ENCODE peak calls at places on chromosomes 11 and 22, in seven cellular contexts. One of them, this sample, is unnamed.

GRCh38 chr11:19633276-19633675 is 79.4 kb upstream of the NAV2 start:
- DNase-seq in ACHN: no peak
- DNase-seq in left cardiac atrium: peak; percentile 69
- DNase-seq in NCI-H774: no peak
- DNase-seq in RKO: no peak
- DNase-seq in NCI-H1092 treated with DMSO at 0.1 percent for 48 hours: peak; percentile 63
- DNase-seq in trophoblast cell: no peak
- DNase-seq in this sample: no peak

GRCh38 chr11:10752061-10752460 is 1.0 kb downstream of the CTR9 start:
- DNase-seq in left cardiac atrium: no peak
- DNase-seq in trophoblast cell: no peak
- DNase-seq in ACHN: no peak
- DNase-seq in RKO: peak; percentile 57
- DNase-seq in NCI-H774: no peak
- DNase-seq in NCI-H1092 treated with DMSO at 0.1 percent for 48 hours: no peak
- DNase-seq in this sample: no peak

GRCh38 chr22:39527481-39527961 is 5.0 kb downstream of the RPS19BP1 start:
- DNase-seq in NCI-H1092 treated with DMSO at 0.1 percent for 48 hours: peak; percentile 12
- DNase-seq in RKO: peak; percentile 35
- DNase-seq in ACHN: no peak
- DNase-seq in left cardiac atrium: no peak
- DNase-seq in trophoblast cell: peak; percentile 93
- DNase-seq in NCI-H774: no peak
- DNase-seq in this sample: no peak

GRCh38 chr11:28195449-28195848 is 87.3 kb downstream of the METTL15 start:
- DNase-seq in ACHN: no peak
- DNase-seq in trophoblast cell: no peak
- DNase-seq in RKO: no peak
- DNase-seq in left cardiac atrium: no peak
- DNase-seq in NCI-H1092 treated with DMSO at 0.1 percent for 48 hours: no peak
- DNase-seq in NCI-H774: no peak
- DNase-seq in this sample: no peak

GRCh38 chr11:119103793-119104192 is 2.1 kb upstream of the DPAGT1 start:
- DNase-seq in ACHN: no peak
- DNase-seq in NCI-H1092 treated with DMSO at 0.1 percent for 48 hours: peak; percentile 36
- DNase-seq in left cardiac atrium: no peak
- DNase-seq in trophoblast cell: no peak
- DNase-seq in RKO: peak; percentile 46
- DNase-seq in NCI-H774: no peak
- DNase-seq in this sample: no peak

GRCh38 chr11:65545853-65546216 is 12.3 kb downstream of the LTBP3 start:
- DNase-seq in ACHN: no peak
- DNase-seq in RKO: no peak
- DNase-seq in left cardiac atrium: no peak
- DNase-seq in trophoblast cell: no peak
- DNase-seq in NCI-H1092 treated with DMSO at 0.1 percent for 48 hours: no peak
- DNase-seq in NCI-H774: no peak
- DNase-seq in this sample: no peak

GRCh38 chr11:71171024-71171423 is 81.4 kb downstream of the SHANK2 start:
- DNase-seq in RKO: no peak
- DNase-seq in NCI-H1092 treated with DMSO at 0.1 percent for 48 hours: no peak
- DNase-seq in NCI-H774: no peak
- DNase-seq in left cardiac atrium: no peak
- DNase-seq in ACHN: no peak
- DNase-seq in trophoblast cell: no peak
- DNase-seq in this sample: no peak

GRCh38 chr11:32374261-32374711 is 61.1 kb downstream of the WT1 start:
- DNase-seq in trophoblast cell: peak; percentile 98
- DNase-seq in RKO: no peak
- DNase-seq in ACHN: peak; percentile 4
- DNase-seq in NCI-H774: no peak
- DNase-seq in left cardiac atrium: peak; percentile 41
- DNase-seq in NCI-H1092 treated with DMSO at 0.1 percent for 48 hours: no peak
- DNase-seq in this sample: no peak

GRCh38 chr11:119427279-119427678 is 4.3 kb upstream of the THY1 start:
- DNase-seq in left cardiac atrium: no peak
- DNase-seq in ACHN: no peak
- DNase-seq in NCI-H1092 treated with DMSO at 0.1 percent for 48 hours: no peak
- DNase-seq in trophoblast cell: peak; percentile 54
- DNase-seq in NCI-H774: no peak
- DNase-seq in RKO: no peak
- DNase-seq in this sample: no peak

GRCh38 chr11:6400431-6401345 is 10.4 kb downstream of the SMPD1 start:
- DNase-seq in NCI-H774: no peak
- DNase-seq in left cardiac atrium: no peak
- DNase-seq in ACHN: no peak
- DNase-seq in RKO: no peak
- DNase-seq in NCI-H1092 treated with DMSO at 0.1 percent for 48 hours: no peak
- DNase-seq in trophoblast cell: peak; percentile 56
- DNase-seq in this sample: no peak

GRCh38 chr11:78576549-78577097 is 2.0 kb upstream of the NARS2 start:
- DNase-seq in RKO: no peak
- DNase-seq in left cardiac atrium: no peak
- DNase-seq in ACHN: no peak
- DNase-seq in NCI-H1092 treated with DMSO at 0.1 percent for 48 hours: peak; percentile 97
- DNase-seq in NCI-H774: peak; percentile 44
- DNase-seq in trophoblast cell: no peak
- DNase-seq in this sample: no peak

GRCh38 chr11:124863137-124863825 is 2.0 kb upstream of the ROBO3 start:
- DNase-seq in NCI-H774: peak; percentile 20
- DNase-seq in ACHN: peak; percentile 38
- DNase-seq in left cardiac atrium: peak; percentile 72
- DNase-seq in NCI-H1092 treated with DMSO at 0.1 percent for 48 hours: peak; percentile 11
- DNase-seq in RKO: no peak
- DNase-seq in trophoblast cell: peak; percentile 51
- DNase-seq in this sample: peak; percentile 47

GRCh38 chr11:17769218-17769617 is 34.6 kb downstream of the KCNC1 start:
- DNase-seq in NCI-H774: no peak
- DNase-seq in left cardiac atrium: no peak
- DNase-seq in trophoblast cell: no peak
- DNase-seq in NCI-H1092 treated with DMSO at 0.1 percent for 48 hours: no peak
- DNase-seq in ACHN: no peak
- DNase-seq in RKO: no peak
- DNase-seq in this sample: no peak

GRCh38 chr11:125312391-125312790 is 147.8 kb downstream of the PKNOX2 start:
- DNase-seq in left cardiac atrium: no peak
- DNase-seq in NCI-H1092 treated with DMSO at 0.1 percent for 48 hours: no peak
- DNase-seq in trophoblast cell: no peak
- DNase-seq in ACHN: no peak
- DNase-seq in RKO: no peak
- DNase-seq in NCI-H774: no peak
- DNase-seq in this sample: no peak

GRCh38 chr22:37121887-37122591 is 12.5 kb upstream of the TMPRSS6 start:
- DNase-seq in ACHN: peak; percentile 76
- DNase-seq in trophoblast cell: peak; percentile 84
- DNase-seq in NCI-H1092 treated with DMSO at 0.1 percent for 48 hours: no peak
- DNase-seq in left cardiac atrium: peak; percentile 36
- DNase-seq in RKO: peak; percentile 6
- DNase-seq in NCI-H774: no peak
- DNase-seq in this sample: no peak

GRCh38 chr22:46267431-46268279 is at the start of gene TTC38:
- DNase-seq in NCI-H1092 treated with DMSO at 0.1 percent for 48 hours: peak; percentile 2
- DNase-seq in left cardiac atrium: peak; percentile 95
- DNase-seq in NCI-H774: peak; percentile 31
- DNase-seq in trophoblast cell: peak; percentile 87
- DNase-seq in ACHN: peak; percentile 74
- DNase-seq in RKO: peak; percentile 84
- DNase-seq in this sample: peak; percentile 88

GRCh38 chr11:74468058-74468457 is 709 bp upstream of the KCNE3 start:
- DNase-seq in trophoblast cell: no peak
- DNase-seq in NCI-H774: no peak
- DNase-seq in NCI-H1092 treated with DMSO at 0.1 percent for 48 hours: no peak
- DNase-seq in ACHN: no peak
- DNase-seq in RKO: no peak
- DNase-seq in left cardiac atrium: no peak
- DNase-seq in this sample: no peak

GRCh38 chr11:35683728-35684339 is 21.3 kb downstream of the TRIM44 start:
- DNase-seq in trophoblast cell: peak; percentile 27
- DNase-seq in left cardiac atrium: no peak
- DNase-seq in RKO: peak; percentile 81
- DNase-seq in NCI-H774: no peak
- DNase-seq in ACHN: no peak
- DNase-seq in NCI-H1092 treated with DMSO at 0.1 percent for 48 hours: no peak
- DNase-seq in this sample: no peak

GRCh38 chr11:19263333-19263732 is 22.6 kb upstream of the E2F8 start:
- DNase-seq in RKO: no peak
- DNase-seq in ACHN: no peak
- DNase-seq in left cardiac atrium: no peak
- DNase-seq in trophoblast cell: no peak
- DNase-seq in NCI-H774: no peak
- DNase-seq in NCI-H1092 treated with DMSO at 0.1 percent for 48 hours: no peak
- DNase-seq in this sample: no peak

GRCh38 chr11:56932572-56933235 is 56.0 kb upstream of the OR5AK2 start:
- DNase-seq in RKO: peak; percentile 95
- DNase-seq in left cardiac atrium: no peak
- DNase-seq in NCI-H1092 treated with DMSO at 0.1 percent for 48 hours: no peak
- DNase-seq in NCI-H774: no peak
- DNase-seq in trophoblast cell: peak; percentile 20
- DNase-seq in ACHN: peak; percentile 83
- DNase-seq in this sample: no peak

GRCh38 chr11:45374130-45374529 is 88.0 kb upstream of the SYT13 start:
- DNase-seq in left cardiac atrium: no peak
- DNase-seq in NCI-H1092 treated with DMSO at 0.1 percent for 48 hours: no peak
- DNase-seq in trophoblast cell: no peak
- DNase-seq in NCI-H774: no peak
- DNase-seq in RKO: no peak
- DNase-seq in ACHN: no peak
- DNase-seq in this sample: no peak

GRCh38 chr11:64299847-64300648 is at the start of gene CATSPERZ:
- DNase-seq in left cardiac atrium: no peak
- DNase-seq in ACHN: no peak
- DNase-seq in NCI-H1092 treated with DMSO at 0.1 percent for 48 hours: peak; percentile 12
- DNase-seq in NCI-H774: no peak
- DNase-seq in RKO: no peak
- DNase-seq in trophoblast cell: no peak
- DNase-seq in this sample: no peak

GRCh38 chr22:17085277-17086091 is 684 bp downstream of the IL17RA start:
- DNase-seq in trophoblast cell: peak; percentile 34
- DNase-seq in RKO: no peak
- DNase-seq in NCI-H1092 treated with DMSO at 0.1 percent for 48 hours: no peak
- DNase-seq in NCI-H774: no peak
- DNase-seq in ACHN: no peak
- DNase-seq in left cardiac atrium: peak; percentile 60
- DNase-seq in this sample: no peak

GRCh38 chr11:118437046-118437735 is 899 bp downstream of the KMT2A start:
- DNase-seq in ACHN: peak; percentile 42
- DNase-seq in RKO: peak; percentile 62
- DNase-seq in NCI-H774: peak; percentile 21
- DNase-seq in NCI-H1092 treated with DMSO at 0.1 percent for 48 hours: no peak
- DNase-seq in left cardiac atrium: peak; percentile 47
- DNase-seq in trophoblast cell: peak; percentile 38
- DNase-seq in this sample: no peak

GRCh38 chr11:62621027-62621566 is 689 bp downstream of the B3GAT3 start:
- DNase-seq in left cardiac atrium: no peak
- DNase-seq in ACHN: no peak
- DNase-seq in RKO: no peak
- DNase-seq in NCI-H1092 treated with DMSO at 0.1 percent for 48 hours: no peak
- DNase-seq in trophoblast cell: no peak
- DNase-seq in NCI-H774: no peak
- DNase-seq in this sample: no peak

GRCh38 chr11:16596231-16596630 is 142.2 kb upstream of the C11orf58 start:
- DNase-seq in ACHN: no peak
- DNase-seq in NCI-H774: no peak
- DNase-seq in NCI-H1092 treated with DMSO at 0.1 percent for 48 hours: no peak
- DNase-seq in trophoblast cell: no peak
- DNase-seq in left cardiac atrium: no peak
- DNase-seq in RKO: no peak
- DNase-seq in this sample: no peak

GRCh38 chr11:95556342-95557151 is 233.0 kb downstream of the FAM76B start:
- DNase-seq in left cardiac atrium: no peak
- DNase-seq in ACHN: no peak
- DNase-seq in NCI-H1092 treated with DMSO at 0.1 percent for 48 hours: no peak
- DNase-seq in NCI-H774: no peak
- DNase-seq in trophoblast cell: no peak
- DNase-seq in RKO: no peak
- DNase-seq in this sample: no peak

GRCh38 chr11:73478737-73479347 is 102.6 kb downstream of the RELT start:
- DNase-seq in trophoblast cell: peak; percentile 25
- DNase-seq in NCI-H774: no peak
- DNase-seq in RKO: peak; percentile 73
- DNase-seq in NCI-H1092 treated with DMSO at 0.1 percent for 48 hours: no peak
- DNase-seq in left cardiac atrium: no peak
- DNase-seq in ACHN: peak; percentile 34
- DNase-seq in this sample: no peak

GRCh38 chr11:12762696-12763324 is 88.6 kb downstream of the TEAD1 start:
- DNase-seq in ACHN: no peak
- DNase-seq in RKO: no peak
- DNase-seq in left cardiac atrium: no peak
- DNase-seq in NCI-H1092 treated with DMSO at 0.1 percent for 48 hours: peak; percentile 76
- DNase-seq in NCI-H774: peak; percentile 77
- DNase-seq in trophoblast cell: no peak
- DNase-seq in this sample: no peak

GRCh38 chr11:74069146-74070046 is 60.5 kb upstream of the UCP3 start:
- DNase-seq in ACHN: no peak
- DNase-seq in NCI-H774: peak; percentile 30
- DNase-seq in RKO: no peak
- DNase-seq in left cardiac atrium: no peak
- DNase-seq in NCI-H1092 treated with DMSO at 0.1 percent for 48 hours: no peak
- DNase-seq in trophoblast cell: peak; percentile 88
- DNase-seq in this sample: no peak

GRCh38 chr11:6505577-6506240 is 8.6 kb downstream of the DNHD1 start:
- DNase-seq in RKO: peak; percentile 92
- DNase-seq in trophoblast cell: peak; percentile 70
- DNase-seq in ACHN: peak; percentile 32
- DNase-seq in left cardiac atrium: no peak
- DNase-seq in NCI-H1092 treated with DMSO at 0.1 percent for 48 hours: peak; percentile 18
- DNase-seq in NCI-H774: peak; percentile 1
- DNase-seq in this sample: no peak

GRCh38 chr22:42699953-42700352 is 20.7 kb downstream of the A4GALT start:
- DNase-seq in ACHN: no peak
- DNase-seq in RKO: no peak
- DNase-seq in NCI-H1092 treated with DMSO at 0.1 percent for 48 hours: no peak
- DNase-seq in left cardiac atrium: no peak
- DNase-seq in NCI-H774: no peak
- DNase-seq in trophoblast cell: no peak
- DNase-seq in this sample: no peak

GRCh38 chr11:57306941-57307598 is 17.7 kb downstream of the TNKS1BP1 start:
- DNase-seq in trophoblast cell: no peak
- DNase-seq in left cardiac atrium: no peak
- DNase-seq in RKO: no peak
- DNase-seq in ACHN: no peak
- DNase-seq in NCI-H1092 treated with DMSO at 0.1 percent for 48 hours: no peak
- DNase-seq in NCI-H774: no peak
- DNase-seq in this sample: no peak

GRCh38 chr11:74366576-74366975 is 31.7 kb downstream of the PGM2L1 start:
- DNase-seq in NCI-H774: no peak
- DNase-seq in trophoblast cell: peak; percentile 32
- DNase-seq in left cardiac atrium: no peak
- DNase-seq in ACHN: no peak
- DNase-seq in NCI-H1092 treated with DMSO at 0.1 percent for 48 hours: no peak
- DNase-seq in RKO: no peak
- DNase-seq in this sample: no peak

GRCh38 chr11:17906436-17906835 is 106.4 kb downstream of the SERGEF start:
- DNase-seq in left cardiac atrium: no peak
- DNase-seq in trophoblast cell: no peak
- DNase-seq in NCI-H774: no peak
- DNase-seq in RKO: no peak
- DNase-seq in NCI-H1092 treated with DMSO at 0.1 percent for 48 hours: peak; percentile 23
- DNase-seq in ACHN: peak; percentile 6
- DNase-seq in this sample: no peak

GRCh38 chr11:76234704-76235232 is 28.5 kb upstream of the WNT11 start:
- DNase-seq in NCI-H774: no peak
- DNase-seq in left cardiac atrium: peak; percentile 66
- DNase-seq in trophoblast cell: no peak
- DNase-seq in RKO: peak; percentile 77
- DNase-seq in NCI-H1092 treated with DMSO at 0.1 percent for 48 hours: no peak
- DNase-seq in ACHN: peak; percentile 35
- DNase-seq in this sample: no peak